ENCODE peak calls at places on chromosomes 1 and 21, in four cellular contexts. Y is K562, K is AG04449, T is psoas muscle. V is an unnamed sample.

GRCh38 chr1:110341146-110341871 is 2.1 kb downstream of the RBM15 start:
- DNase-seq in K (no peak), T (no peak), Y (peak), V (no peak)

GRCh38 chr1:28896609-28896986 is 17.8 kb upstream of the EPB41 start:
- DNase-seq in K (no peak), Y (no peak), T (no peak), V (no peak)

GRCh38 chr1:172442404-172442803 is 1.5 kb downstream of the PIGC start:
- DNase-seq in Y (peak), K (no peak), T (no peak), V (no peak)

GRCh38 chr1:30783244-30783915 is 25.8 kb upstream of the LAPTM5 start:
- DNase-seq in T (peak), K (no peak), Y (peak), V (no peak)

GRCh38 chr21:21213297-21213696 is 215.1 kb downstream of the NCAM2 start:
- DNase-seq in Y (no peak), T (no peak), K (no peak), V (no peak)

GRCh38 chr1:2840036-2840809 is 38.7 kb upstream of the TTC34 start:
- DNase-seq in T (peak), Y (peak), K (no peak), V (no peak)

GRCh38 chr1:200900877-200901276 is 6.2 kb downstream of the INAVA start:
- DNase-seq in Y (no peak), K (no peak), T (no peak), V (no peak)

GRCh38 chr1:169565335-169566271 is 20.7 kb downstream of the F5 start:
- DNase-seq in Y (no peak), K (no peak), T (no peak), V (no peak)

GRCh38 chr1:247324913-247325312 is 6.8 kb downstream of the ZNF496 start:
- DNase-seq in T (no peak), Y (no peak), K (no peak), V (no peak)

GRCh38 chr1:74426208-74426932 is 86.0 kb downstream of the LRRC53 start:
- DNase-seq in K (no peak), T (no peak), Y (peak), V (no peak)

GRCh38 chr1:47230692-47231313 is 1.2 kb downstream of the TAL1 start:
- DNase-seq in K (no peak), Y (peak), T (no peak), V (no peak)

GRCh38 chr1:89545264-89546038 is 20.8 kb downstream of the LRRC8B start:
- DNase-seq in K (no peak), Y (peak), T (no peak), V (no peak)

GRCh38 chr1:215844777-215845176 is 277.7 kb downstream of the KCTD3 start:
- DNase-seq in T (no peak), Y (no peak), K (no peak), V (no peak)

GRCh38 chr1:25568090-25568833 is 24.9 kb downstream of the LDLRAP1 start:
- DNase-seq in K (no peak), T (peak), Y (no peak), V (peak)

GRCh38 chr21:37936010-37936785 is 19.9 kb upstream of the KCNJ6 start:
- DNase-seq in Y (no peak), T (no peak), K (no peak), V (no peak)

GRCh38 chr1:7781923-7782495 is 2.1 kb upstream of the PER3 start:
- DNase-seq in T (no peak), Y (no peak), K (no peak), V (no peak)

GRCh38 chr1:192812420-192813209 is 3.8 kb downstream of the RGS2 start:
- DNase-seq in Y (no peak), T (no peak), K (no peak), V (no peak)

GRCh38 chr1:223709598-223709997 is 2.7 kb upstream of the CAPN2 start:
- DNase-seq in T (no peak), K (no peak), Y (no peak), V (no peak)
- TF ChIP-seq CTCF in T (peak), K (peak), Y (peak), V (peak)

GRCh38 chr1:13751458-13751871 is 51.5 kb downstream of the PRDM2 start:
- DNase-seq in K (no peak), T (no peak), Y (no peak), V (no peak)

GRCh38 chr1:13749543-13750307 is 49.7 kb downstream of the PRDM2 start:
- DNase-seq in T (peak), K (no peak), Y (peak), V (no peak)

GRCh38 chr1:13752852-13753251 is 52.9 kb downstream of the PRDM2 start:
- DNase-seq in K (no peak), T (no peak), Y (no peak), V (no peak)

GRCh38 chr1:13754003-13754402 is 54.0 kb downstream of the PRDM2 start:
- DNase-seq in K (no peak), Y (no peak), T (no peak), V (no peak)

DNA sequence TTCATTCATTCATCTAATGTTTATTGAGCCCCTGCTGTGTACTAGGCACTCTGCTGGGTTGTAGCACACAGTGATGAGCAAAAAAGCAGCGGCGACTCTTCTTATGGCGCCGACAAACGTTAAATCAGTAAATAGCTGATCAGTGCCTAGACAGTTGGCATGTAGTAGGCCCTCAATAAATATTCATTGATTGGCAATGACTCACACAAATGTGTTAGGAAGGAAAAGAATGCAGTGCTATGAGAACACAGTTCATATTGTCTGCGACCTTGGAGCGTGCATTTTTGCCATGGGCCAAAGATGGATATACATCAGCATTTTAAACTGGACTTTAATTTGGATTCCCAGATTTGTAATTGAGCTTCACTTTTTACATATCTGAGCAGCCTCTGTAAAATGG is 52.0 kb downstream of the PRDM2 start:
- DNase-seq in T (no peak), Y (no peak), K (no peak), V (no peak)
- H3K4me3 ChIP-seq in T (peak), Y (no peak), K (no peak), V (no peak)

DNA sequence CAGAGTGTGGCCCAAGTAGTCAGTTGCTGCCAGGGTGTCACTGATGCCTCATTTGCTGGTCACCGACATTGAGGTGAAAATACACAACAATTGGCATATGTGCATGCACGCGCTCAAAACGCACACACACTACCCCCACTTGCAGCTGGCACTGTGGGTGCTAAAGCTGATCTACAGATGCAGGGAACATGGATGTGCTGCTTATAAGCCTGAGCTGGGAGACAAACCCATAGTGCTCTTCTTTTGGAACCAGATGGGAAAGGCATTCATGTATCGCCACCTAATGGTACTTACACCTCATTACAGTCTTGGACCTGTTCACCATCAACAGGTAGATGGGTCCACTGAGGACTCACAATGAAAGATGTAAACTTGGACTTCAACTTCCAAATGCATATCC is 70.3 kb upstream of the CAMK1G start:
- DNase-seq in T (no peak), K (no peak), Y (peak), V (no peak)
- TF ChIP-seq CTCF in T (no peak), K (peak), Y (peak), V (peak)

DNA sequence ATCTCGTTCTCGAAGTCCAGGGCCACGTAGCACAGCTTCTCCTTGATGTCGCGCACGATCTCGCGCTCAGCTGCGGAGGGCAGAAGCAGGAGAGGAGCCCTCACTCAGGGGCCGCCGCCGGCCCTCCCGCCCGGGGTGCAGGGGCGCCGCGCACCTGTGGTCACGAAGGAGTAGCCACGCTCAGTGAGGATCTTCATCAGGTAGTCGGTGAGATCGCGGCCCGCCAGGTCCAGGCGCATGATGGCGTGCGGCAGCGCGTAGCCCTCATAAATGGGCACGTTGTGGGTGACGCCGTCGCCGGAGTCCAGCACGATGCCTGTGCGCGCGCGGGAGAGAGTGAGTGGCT is 1.8 kb downstream of the ACTA1 start:
- DNase-seq in K (no peak), Y (no peak), T (no peak), V (no peak)
- H3K4me3 ChIP-seq in K (no peak), Y (no peak), T (peak), V (no peak)

DNA sequence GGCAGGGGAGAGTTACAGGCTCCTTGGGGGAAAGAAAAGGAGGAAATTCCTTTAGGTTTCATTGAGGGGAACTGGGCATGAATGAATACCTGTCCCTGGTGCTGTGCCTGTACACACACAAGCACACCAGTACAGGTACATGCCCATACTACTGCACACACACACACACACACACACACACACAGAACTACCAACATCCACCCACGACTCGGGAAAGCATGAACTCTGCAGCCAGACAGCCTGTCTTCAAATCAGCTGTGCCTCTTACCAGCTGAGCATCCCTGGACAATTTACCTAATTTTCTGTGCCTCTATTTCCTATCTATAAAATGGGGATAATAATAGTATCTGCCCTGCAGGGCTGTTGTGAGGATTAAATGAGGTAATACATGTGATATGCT is 7.2 kb upstream of the GRIK3 start:
- DNase-seq in T (no peak), K (no peak), Y (no peak), V (no peak)
- TF ChIP-seq CTCF in T (no peak), K (no peak), Y (no peak), V (no peak)

GRCh38 chr1:156214024-156214748 is 1.4 kb downstream of the PMF1 start:
- DNase-seq in Y (peak), K (no peak), T (no peak), V (no peak)

GRCh38 chr1:156212833-156213643 is at the start of gene PMF1:
- DNase-seq in Y (peak), T (peak), K (peak), V (peak)

GRCh38 chr1:156211243-156211642 is 1.6 kb upstream of the PMF1 start:
- DNase-seq in T (no peak), Y (no peak), K (no peak), V (no peak)

GRCh38 chr1:156213644-156213966 is 798 bp downstream of the PMF1 start:
- DNase-seq in T (no peak), Y (no peak), K (no peak), V (no peak)

GRCh38 chr1:156212130-156212529 is 677 bp upstream of the PMF1 start:
- DNase-seq in Y (no peak), K (no peak), T (no peak), V (no peak)
- H3K4me3 ChIP-seq in Y (peak), K (no peak), T (peak), V (no peak)

GRCh38 chr1:54404939-54405880 is 984 bp downstream of the SSBP3 start:
- DNase-seq in T (peak), K (no peak), Y (peak), V (no peak)
- TF ChIP-seq CTCF in T (no peak), K (no peak), Y (peak), V (peak)

DNA sequence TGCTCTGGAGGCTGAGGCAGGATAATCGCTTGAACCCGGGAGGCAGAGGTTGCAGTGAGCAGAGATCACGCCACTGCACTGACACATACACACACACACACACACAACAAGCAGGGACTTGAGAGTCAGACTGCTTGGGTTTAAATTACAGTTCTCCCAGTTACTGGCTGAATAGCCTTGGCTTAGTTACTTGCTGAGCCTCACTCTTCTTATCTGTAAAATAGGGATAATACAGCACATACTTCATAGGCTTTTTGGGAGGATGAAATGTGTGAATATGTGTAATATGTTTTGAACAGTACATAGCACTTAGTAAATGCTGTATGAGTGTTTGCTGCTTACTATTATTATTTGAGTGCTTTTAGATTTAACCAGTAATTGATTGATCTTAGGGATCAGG is 23.8 kb downstream of the CDC42 start:
- DNase-seq in Y (no peak), T (no peak), K (no peak), V (no peak)
- H3K4me3 ChIP-seq in Y (no peak), T (no peak), K (no peak), V (no peak)